ENCODE peak calls at places on chromosomes 7 and 10, in nine cellular contexts. C, Q, T, A, E, N, F, I and L are unnamed samples.

GRCh38 chr10:121927361-121927840 is 430 bp downstream of the ATE1 start:
- DNase-seq in C (no peak), N (peak; percentile 67), A (peak; percentile 85), Q (peak; percentile 81), E (peak; percentile 69), I (peak; percentile 73), F (peak; percentile 73), T (peak; percentile 78), L (peak; percentile 58)

GRCh38 chr7:139586286-139586685 is 62.8 kb downstream of the CLEC2L start:
- DNase-seq in Q (no peak), F (no peak), I (no peak), N (no peak), A (no peak), E (no peak), T (no peak), C (no peak), L (no peak)

GRCh38 chr10:83515001-83515400 is 624.3 kb upstream of the GHITM start:
- DNase-seq in N (no peak), C (no peak), A (no peak), F (no peak), T (no peak), Q (no peak), E (no peak), I (no peak), L (no peak)

GRCh38 chr7:50721661-50722259 is 60.9 kb downstream of the GRB10 start:
- DNase-seq in Q (no peak), A (no peak), E (no peak), N (no peak), I (peak; percentile 65), T (no peak), C (no peak), F (peak; percentile 28), L (no peak)

GRCh38 chr7:122161628-122162027 is 17.6 kb upstream of the AASS start:
- DNase-seq in N (no peak), Q (no peak), A (no peak), T (no peak), C (no peak), I (no peak), F (no peak), E (no peak), L (no peak)

GRCh38 chr7:27967639-27968038 is 213.0 kb downstream of the JAZF1 start:
- DNase-seq in C (no peak), I (no peak), A (no peak), T (no peak), E (no peak), N (no peak), F (no peak), Q (no peak), L (no peak)

GRCh38 chr10:119706521-119707278 is 19.1 kb upstream of the INPP5F start:
- DNase-seq in E (no peak), I (no peak), F (no peak), T (no peak), C (no peak), Q (peak; percentile 62), N (no peak), A (no peak), L (no peak)

GRCh38 chr7:65475734-65476319 is 102.2 kb downstream of the ZNF92 start:
- DNase-seq in T (no peak), E (no peak), A (no peak), F (no peak), N (no peak), C (no peak), I (peak; percentile 23), Q (no peak), L (no peak)

GRCh38 chr10:58258977-58259692 is 8.6 kb downstream of the IPMK start:
- DNase-seq in Q (no peak), T (no peak), F (no peak), I (no peak), E (no peak), C (no peak), A (no peak), N (no peak), L (no peak)

GRCh38 chr7:97499204-97499603 is 232.7 kb upstream of the TAC1 start:
- DNase-seq in C (peak; percentile 21), N (peak; percentile 49), E (peak; percentile 61), Q (peak; percentile 62), A (peak; percentile 36), F (peak; percentile 55), T (no peak), I (peak; percentile 41), L (peak; percentile 25)

GRCh38 chr10:7260912-7261700 is 149.7 kb downstream of the SFMBT2 start:
- DNase-seq in A (peak; percentile 85), N (no peak), C (no peak), T (no peak), Q (no peak), F (peak; percentile 25), I (no peak), E (no peak), L (no peak)

GRCh38 chr7:28176174-28176573 is 4.4 kb downstream of the JAZF1 start:
- DNase-seq in C (no peak), Q (no peak), F (no peak), A (peak; percentile 70), T (no peak), N (no peak), I (no peak), E (no peak), L (no peak)

GRCh38 chr7:56639173-56639746 is 493.0 kb downstream of the ZNF479 start:
- DNase-seq in N (no peak), Q (no peak), T (no peak), C (no peak), A (no peak), E (no peak), I (no peak), F (no peak), L (no peak)

GRCh38 chr7:134690614-134691504 is 44.2 kb downstream of the BPGM start:
- DNase-seq in I (no peak), Q (peak; percentile 34), N (no peak), A (peak; percentile 39), E (no peak), C (no peak), F (no peak), T (no peak), L (no peak)

GRCh38 chr7:145269418-145270161 is 433.7 kb upstream of the TPK1 start:
- DNase-seq in E (no peak), C (no peak), Q (peak; percentile 34), T (no peak), N (no peak), I (no peak), F (no peak), A (no peak), L (no peak)

GRCh38 chr7:129188892-129189660 is 643 bp downstream of the SMO start:
- DNase-seq in Q (peak; percentile 55), A (peak; percentile 68), T (no peak), C (no peak), N (peak; percentile 58), E (no peak), F (peak; percentile 60), I (no peak), L (no peak)

GRCh38 chr7:82616059-82616723 is 172.6 kb upstream of the CACNA2D1 start:
- DNase-seq in A (no peak), E (no peak), Q (peak; percentile 61), N (no peak), F (no peak), T (no peak), C (no peak), I (no peak), L (no peak)

GRCh38 chr10:97618285-97618684 is 15.0 kb downstream of the MORN4 start:
- DNase-seq in Q (no peak), E (no peak), C (no peak), I (no peak), T (no peak), A (no peak), N (no peak), F (no peak), L (no peak)

GRCh38 chr7:46927131-46927810 is 654.6 kb downstream of the TNS3 start:
- DNase-seq in A (no peak), Q (no peak), I (no peak), C (no peak), N (no peak), E (no peak), F (no peak), T (no peak), L (no peak)

GRCh38 chr7:48251766-48252165 is 80.5 kb downstream of the ABCA13 start:
- DNase-seq in T (no peak), F (no peak), I (no peak), N (no peak), E (no peak), A (no peak), C (no peak), Q (no peak), L (no peak)

GRCh38 chr7:44439933-44440332 is 50.5 kb downstream of the NUDCD3 start:
- DNase-seq in I (no peak), E (no peak), F (no peak), C (no peak), A (no peak), Q (no peak), N (no peak), T (no peak), L (no peak)

GRCh38 chr7:75920431-75921161 is 5.6 kb downstream of the POR start:
- DNase-seq in I (peak; percentile 40), Q (no peak), F (peak; percentile 76), E (peak; percentile 79), N (no peak), T (no peak), A (peak; percentile 24), C (no peak), L (no peak)

GRCh38 chr7:63072806-63073205 is 925.8 kb upstream of the ZNF722 start:
- DNase-seq in E (no peak), F (no peak), I (no peak), N (no peak), T (no peak), A (no peak), Q (no peak), C (no peak), L (no peak)
- H3K9me3 ChIP-seq in E (no peaks in the 10 kb centered on the region), F (no peaks in the 10 kb centered on the region), I (peaks cover 5% of the 10 kb centered on the region), N (no peaks in the 10 kb centered on the region), T (no peaks in the 10 kb centered on the region), A (no peaks in the 10 kb centered on the region), Q (no peaks in the 10 kb centered on the region), C (peaks cover 41% of the 10 kb centered on the region), L (no peaks in the 10 kb centered on the region)

GRCh38 chr10:37053476-37053875 is 71.9 kb upstream of the ANKRD30A start:
- DNase-seq in F (no peak), E (no peak), T (no peak), C (no peak), I (no peak), A (no peak), Q (no peak), N (no peak), L (no peak)
- H3K9me3 ChIP-seq in F (no peaks in the 10 kb centered on the region), E (no peaks in the 10 kb centered on the region), T (no peaks in the 10 kb centered on the region), C (peaks cover 18% of the 10 kb centered on the region), I (peaks cover 7% of the 10 kb centered on the region), A (peaks cover 3% of the 10 kb centered on the region), Q (no peaks in the 10 kb centered on the region), N (no peaks in the 10 kb centered on the region), L (no peaks in the 10 kb centered on the region)

DNA sequence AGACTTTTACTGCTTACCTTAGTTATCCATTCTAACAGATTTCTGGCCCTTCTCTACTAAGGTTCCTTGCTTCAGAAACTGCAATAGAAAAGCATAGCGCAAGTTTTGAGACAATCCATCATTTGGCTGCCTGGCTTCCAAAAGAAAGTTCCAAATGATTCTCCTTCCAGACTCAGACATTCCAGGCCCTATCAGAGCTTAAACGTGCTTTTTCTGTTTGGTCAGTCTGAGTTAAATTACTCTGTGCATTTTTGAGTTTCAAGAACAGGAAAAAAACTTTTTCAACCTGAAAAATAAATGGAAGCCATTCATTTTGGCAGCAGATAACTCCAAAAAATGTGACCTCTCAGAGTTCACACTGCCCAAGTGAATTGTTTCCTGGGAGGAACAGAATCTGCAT is 354.2 kb downstream of the CXCL12 start:
- DNase-seq in E (no peak), I (no peak), F (no peak), N (no peak), Q (no peak), T (no peak), C (no peak), A (no peak), L (no peak)
- H3K9me3 ChIP-seq in E (no peaks in the 10 kb centered on the region), I (no peaks in the 10 kb centered on the region), F (no peaks in the 10 kb centered on the region), N (no peaks in the 10 kb centered on the region), Q (no peaks in the 10 kb centered on the region), T (no peaks in the 10 kb centered on the region), C (no peaks in the 10 kb centered on the region), A (no peaks in the 10 kb centered on the region), L (no peaks in the 10 kb centered on the region)

GRCh38 chr7:68143345-68143744 is 1146.7 kb downstream of the TYW1 start:
- DNase-seq in C (no peak), E (no peak), F (no peak), A (no peak), Q (no peak), T (no peak), N (no peak), I (no peak), L (no peak)
- H3K9me3 ChIP-seq in C (peaks cover 4% of the 10 kb centered on the region), E (peaks cover 5% of the 10 kb centered on the region), F (no peaks in the 10 kb centered on the region), A (no peaks in the 10 kb centered on the region), Q (no peaks in the 10 kb centered on the region), T (no peaks in the 10 kb centered on the region), N (no peaks in the 10 kb centered on the region), I (peaks cover 10% of the 10 kb centered on the region), L (no peaks in the 10 kb centered on the region)